ENCODE peak calls at places on chromosomes 12 and 14, in ten cellular contexts. I is fibroblast of pulmonary artery; J is WTC11; Q is CD4-positive, alpha-beta T cell; K is AG04450; G is CD8-positive, alpha-beta T cell; U is prostate gland; L is ovary; H is PC-9; R is cardiac fibroblast. A is an unnamed sample.

GRCh38 chr12:78194448-78194847 is 363.8 kb downstream of the NAV3 start:
- DNase-seq in I (peak; percentile 95), J (no peak), Q (no peak), K (peak; percentile 59), G (no peak), U (no peak), L (no peak), H (no peak), R (peak; percentile 97), A (no peak)

GRCh38 chr12:55060470-55060869 is 40.7 kb downstream of the NEUROD4 start:
- DNase-seq in I (no peak), J (no peak), Q (no peak), K (no peak), G (no peak), U (no peak), L (no peak), H (no peak), R (no peak), A (no peak)

GRCh38 chr14:93496856-93497255 is 66.1 kb downstream of the UNC79 start:
- DNase-seq in I (no peak), J (no peak), Q (no peak), K (no peak), G (no peak), U (no peak), L (no peak), H (no peak), R (no peak), A (no peak)

GRCh38 chr14:83164016-83164415 is 1630.4 kb upstream of the SEL1L start:
- DNase-seq in I (peak; percentile 16), J (no peak), Q (no peak), K (peak; percentile 85), G (no peak), U (no peak), L (no peak), H (no peak), R (peak; percentile 7), A (no peak)

GRCh38 chr12:2624543-2625266 is 170.1 kb upstream of the FKBP4 start:
- DNase-seq in I (no peak), J (peak; percentile 87), Q (no peak), K (no peak), G (no peak), U (no peak), L (no peak), H (peak; percentile 29), R (peak; percentile 2), A (no peak)

GRCh38 chr14:41960316-41960715 is 353.6 kb downstream of the LRFN5 start:
- DNase-seq in I (peak; percentile 79), J (no peak), Q (no peak), K (no peak), G (no peak), U (no peak), L (no peak), H (no peak), R (peak; percentile 12), A (no peak)

GRCh38 chr14:38420045-38420444 is 164.2 kb upstream of the CLEC14A start:
- DNase-seq in I (peak; percentile 51), J (no peak), Q (no peak), K (no peak), G (no peak), U (no peak), L (no peak), H (no peak), R (peak; percentile 53), A (no peak)

GRCh38 chr14:68628605-68629310 is 164.1 kb downstream of the ZFP36L1 start:
- DNase-seq in I (no peak), J (peak; percentile 39), Q (no peak), K (no peak), G (peak; percentile 58), U (peak; percentile 88), L (no peak), H (peak; percentile 81), R (no peak), A (no peak)

GRCh38 chr12:91219919-91220318 is 37.3 kb upstream of the DCN start:
- DNase-seq in I (no peak), J (no peak), Q (no peak), K (no peak), G (no peak), U (no peak), L (no peak), H (no peak), R (no peak), A (no peak)

GRCh38 chr12:59559702-59560101 is 36.1 kb upstream of the SLC16A7 start:
- DNase-seq in I (no peak), J (no peak), Q (no peak), K (no peak), G (no peak), U (no peak), L (no peak), H (no peak), R (no peak), A (no peak)

GRCh38 chr14:89926709-89927108 is 27.8 kb downstream of the EFCAB11 start:
- DNase-seq in I (peak; percentile 75), J (no peak), Q (no peak), K (no peak), G (no peak), U (no peak), L (no peak), H (no peak), R (peak; percentile 84), A (no peak)

GRCh38 chr12:96985515-96986362 is 78.7 kb downstream of the NEDD1 start:
- DNase-seq in I (no peak), J (peak; percentile 63), Q (peak; percentile 5), K (no peak), G (peak; percentile 30), U (peak; percentile 6), L (no peak), H (peak; percentile 32), R (peak; percentile 16), A (no peak)
- TF ChIP-seq CTCF in I (peak; percentile 30), J (peak; percentile 93), Q (peak; percentile 88), K (peak; percentile 55), G (peak; percentile 85), U (peak; percentile 87), L (peak; percentile 15), H (peak; percentile 68), R (peak; percentile 24), A (peak; percentile 90)

DNA sequence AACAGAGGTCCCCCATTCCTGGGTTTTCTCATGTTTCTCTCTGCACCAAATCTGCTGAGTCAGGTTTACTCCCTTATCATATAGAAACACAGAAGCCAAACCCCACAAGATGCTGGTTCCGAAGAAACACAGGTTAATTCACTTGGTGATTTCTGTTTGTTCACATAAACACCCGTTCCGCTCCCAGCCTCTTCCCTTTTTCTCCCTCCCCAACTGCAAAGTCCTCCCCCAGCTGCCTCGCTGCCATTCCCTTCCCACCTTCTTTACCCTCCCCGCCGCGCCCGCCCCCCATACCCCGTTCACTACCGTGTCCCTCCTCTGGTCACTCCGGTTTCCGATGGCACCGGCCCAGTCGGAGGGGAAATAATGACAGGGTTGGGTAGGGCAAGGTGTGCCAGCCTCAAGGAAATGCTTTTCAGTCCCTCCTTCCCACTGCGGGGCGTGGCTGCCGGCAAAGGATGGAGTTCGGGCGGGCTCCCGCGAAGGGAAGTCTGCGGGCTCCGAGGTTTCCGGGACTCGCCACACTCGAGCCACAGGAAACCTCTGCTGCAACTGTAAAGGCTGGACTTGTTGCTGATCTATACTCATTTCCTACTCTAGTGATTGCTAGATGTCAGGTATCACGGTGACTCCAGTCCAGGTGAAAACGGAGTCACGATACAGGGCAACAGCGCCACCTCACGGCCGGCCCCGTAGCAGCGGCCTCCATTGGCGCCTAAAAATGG is at the start of gene STYK1:
- DNase-seq in I (peak; percentile 28), J (peak; percentile 88), Q (peak; percentile 56), K (no peak), G (peak; percentile 76), U (peak; percentile 74), L (no peak), H (peak; percentile 95), R (peak; percentile 51), A (peak; percentile 63)
- TF ChIP-seq CTCF in I (peak; percentile 86), J (peak; percentile 95), Q (peak; percentile 75), K (peak; percentile 91), G (peak; percentile 95), U (peak; percentile 94), L (peak; percentile 10), H (peak; percentile 99), R (peak; percentile 97), A (peak; percentile 64)

GRCh38 chr14:74908861-74909341 is 14.2 kb downstream of the RPS6KL1 start:
- DNase-seq in I (no peak), J (no peak), Q (no peak), K (no peak), G (no peak), U (no peak), L (no peak), H (no peak), R (no peak), A (no peak)

GRCh38 chr14:74907744-74908143 is 15.3 kb downstream of the RPS6KL1 start:
- DNase-seq in I (no peak), J (no peak), Q (no peak), K (no peak), G (no peak), U (no peak), L (no peak), H (no peak), R (no peak), A (no peak)

GRCh38 chr14:74905595-74906142 is 17.4 kb downstream of the RPS6KL1 start:
- DNase-seq in I (peak; percentile 60), J (peak; percentile 84), Q (peak; percentile 79), K (no peak), G (peak; percentile 79), U (peak; percentile 55), L (peak; percentile 70), H (peak; percentile 78), R (peak; percentile 56), A (peak; percentile 67)

GRCh38 chr14:74904623-74905503 is 18.2 kb downstream of the RPS6KL1 start:
- DNase-seq in I (no peak), J (no peak), Q (no peak), K (no peak), G (no peak), U (no peak), L (no peak), H (no peak), R (no peak), A (no peak)

DNA sequence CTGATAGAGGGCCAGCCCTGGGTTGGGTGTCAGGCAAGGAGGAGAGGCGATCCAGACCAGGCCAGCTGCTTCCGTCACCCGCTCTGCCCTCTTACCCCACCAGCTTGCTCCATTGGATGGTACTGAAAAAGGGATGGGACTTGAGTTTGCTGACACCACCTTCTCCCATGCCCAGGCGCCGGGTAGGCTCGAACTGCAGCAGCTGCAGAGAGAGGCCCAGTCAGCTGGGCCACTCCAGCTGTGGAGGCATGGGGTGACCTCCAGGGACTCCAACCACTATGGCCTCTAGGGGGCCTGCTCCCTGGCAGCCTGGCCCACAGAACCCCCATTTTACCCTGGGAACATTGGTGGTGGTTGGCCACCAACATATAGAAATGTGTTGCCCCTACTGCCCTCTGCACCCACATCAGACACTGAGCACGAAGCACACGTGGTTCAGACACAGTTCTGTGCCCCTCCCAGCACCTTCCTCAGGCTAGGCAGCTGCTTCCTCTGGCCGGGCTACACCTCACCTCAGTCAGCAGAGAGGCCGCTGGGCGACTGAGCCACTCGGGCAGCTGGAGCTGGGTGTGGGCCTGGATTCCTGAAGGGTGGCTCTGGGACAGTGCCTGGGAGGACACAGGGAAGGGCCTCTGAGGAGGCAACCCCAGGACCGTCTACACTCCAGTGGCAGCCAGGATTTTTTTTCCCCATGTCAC is 16.0 kb downstream of the RPS6KL1 start:
- DNase-seq in I (no peak), J (no peak), Q (no peak), K (no peak), G (no peak), U (no peak), L (no peak), H (no peak), R (no peak), A (no peak)
- TF ChIP-seq CTCF in I (no peak), J (no peak), Q (peak; percentile 30), K (peak; percentile 28), G (no peak), U (no peak), L (no peak), H (peak; percentile 41), R (peak; percentile 25), A (no peak)

GRCh38 chr14:96264200-96264553 is 8.2 kb downstream of the BDKRB1 start:
- DNase-seq in I (no peak), J (no peak), Q (no peak), K (no peak), G (no peak), U (no peak), L (no peak), H (no peak), R (no peak), A (no peak)
- TF ChIP-seq CTCF in I (no peak), J (no peak), Q (no peak), K (no peak), G (no peak), U (no peak), L (no peak), H (no peak), R (no peak), A (no peak)